ENCODE peak calls at places on chromosomes 3 and 15, in four cellular contexts. Q is K562, I is IMR-90, D is keratinocyte. M is an unnamed sample. For H3K9me1 and H3K4me1, the result is how much of the 10 kb centered on the place peaks cover.

GRCh38 chr3:33787328-33788009 is 11.0 kb upstream of the PDCD6IP start:
- DNase-seq in Q (peak), I (peak), D (no peak), M (peak)

GRCh38 chr3:138326866-138327595 is 2.6 kb downstream of the NME9 start:
- DNase-seq in Q (no peak), I (no peak), D (no peak), M (no peak)

GRCh38 chr3:159892171-159892791 is 96.4 kb upstream of the IL12A start:
- DNase-seq in Q (no peak), I (no peak), D (no peak), M (no peak)

GRCh38 chr3:134074790-134075567 is 45.3 kb upstream of the SLCO2A1 start:
- DNase-seq in Q (no peak), I (no peak), D (no peak), M (peak)

GRCh38 chr3:184965639-184966430 is 153.9 kb downstream of the VPS8 start:
- DNase-seq in Q (no peak), I (no peak), D (no peak), M (no peak)

GRCh38 chr3:56725175-56725574 is 42.1 kb upstream of the TASOR start:
- DNase-seq in Q (no peak), I (no peak), D (no peak), M (no peak)

GRCh38 chr3:133152056-133152455 is 113.9 kb downstream of the TMEM108 start:
- DNase-seq in Q (no peak), I (no peak), D (no peak), M (no peak)

GRCh38 chr3:98967758-98968157 is 66.3 kb upstream of the DCBLD2 start:
- DNase-seq in Q (no peak), I (no peak), D (no peak), M (peak)

DNA sequence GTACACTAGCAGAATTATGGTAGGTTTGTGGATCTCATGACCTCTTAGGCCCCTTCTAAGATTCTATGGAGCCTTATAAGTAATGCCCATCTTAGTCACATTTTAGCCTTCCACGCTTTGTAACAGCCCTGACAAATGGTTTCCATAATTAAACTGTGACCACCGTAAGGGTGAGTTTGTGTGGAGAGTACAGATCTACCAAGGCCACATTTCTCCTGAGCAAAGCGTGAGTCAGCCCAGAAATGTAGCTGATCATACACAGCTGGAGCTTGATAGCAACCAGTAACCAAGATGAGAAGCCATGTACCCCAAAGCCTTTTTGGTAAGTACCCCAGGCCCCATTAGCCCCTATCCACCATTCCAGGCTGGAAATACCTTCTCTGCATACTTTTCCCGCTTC is 31.7 kb downstream of the CHAC1 start:
- DNase-seq in Q (no peak), I (peak), D (no peak), M (no peak)
- H3K9me1 ChIP-seq in Q (under half), I (under half), D (under half), M (under half)

GRCh38 chr15:67781907-67782559 is 43.3 kb upstream of the SKOR1 start:
- DNase-seq in Q (no peak), I (no peak), D (no peak), M (no peak)
- H3K4me1 ChIP-seq in Q (under half), I (under half), D (under half), M (under half)

GRCh38 chr15:42286445-42287029 is 13.3 kb upstream of the TMEM87A start:
- DNase-seq in Q (no peak), I (peak), D (no peak), M (no peak)

GRCh38 chr15:42282926-42283325 is 9.7 kb upstream of the TMEM87A start:
- DNase-seq in Q (no peak), I (no peak), D (no peak), M (no peak)

GRCh38 chr15:42284551-42284950 is 11.3 kb upstream of the TMEM87A start:
- DNase-seq in Q (no peak), I (no peak), D (no peak), M (no peak)

GRCh38 chr15:42283671-42284070 is 10.4 kb upstream of the TMEM87A start:
- DNase-seq in Q (no peak), I (no peak), D (no peak), M (no peak)

GRCh38 chr15:42285042-42285441 is 11.8 kb upstream of the TMEM87A start:
- DNase-seq in Q (no peak), I (no peak), D (no peak), M (no peak)
- H3K9me1 ChIP-seq in Q (under half), I (under half), D (under half), M (under half)

DNA sequence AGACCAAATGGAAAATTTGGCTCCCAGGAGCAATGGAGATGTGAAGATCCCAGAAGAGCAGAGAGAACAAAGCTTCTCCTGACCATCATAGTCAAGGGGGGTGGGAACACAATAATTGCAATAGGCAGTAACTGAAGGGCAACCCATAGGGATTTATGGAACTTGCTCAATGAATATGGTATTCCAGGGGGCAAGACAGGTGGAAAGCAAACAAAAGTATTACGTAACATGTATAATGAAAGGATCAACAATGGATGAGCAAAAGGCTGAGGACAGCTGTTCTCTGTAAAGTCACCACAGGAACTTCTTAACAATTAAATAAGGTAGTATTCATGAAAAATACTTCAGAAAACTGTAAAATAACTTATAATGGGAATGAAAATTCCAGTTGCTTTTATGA is 226.1 kb downstream of the PCCB start:
- DNase-seq in Q (no peak), I (no peak), D (no peak), M (no peak)
- H3K4me1 ChIP-seq in Q (under half), I (under half), D (under half), M (under half)

GRCh38 chr15:51884041-51884440 is 54.6 kb downstream of the TMOD3 start:
- DNase-seq in Q (no peak), I (no peak), D (no peak), M (no peak)
- H3K9me1 ChIP-seq in Q (under half), I (under half), D (under half), M (under half)

GRCh38 chr15:57424628-57425405 is 48.5 kb downstream of the CGNL1 start:
- DNase-seq in Q (no peak), I (no peak), D (no peak), M (no peak)

GRCh38 chr15:57425842-57426241 is 49.5 kb downstream of the CGNL1 start:
- DNase-seq in Q (no peak), I (no peak), D (no peak), M (no peak)

GRCh38 chr15:57423599-57424140 is 47.4 kb downstream of the CGNL1 start:
- DNase-seq in Q (no peak), I (no peak), D (no peak), M (no peak)

GRCh38 chr15:57429098-57429497 is 52.8 kb downstream of the CGNL1 start:
- DNase-seq in Q (no peak), I (no peak), D (no peak), M (no peak)

DNA sequence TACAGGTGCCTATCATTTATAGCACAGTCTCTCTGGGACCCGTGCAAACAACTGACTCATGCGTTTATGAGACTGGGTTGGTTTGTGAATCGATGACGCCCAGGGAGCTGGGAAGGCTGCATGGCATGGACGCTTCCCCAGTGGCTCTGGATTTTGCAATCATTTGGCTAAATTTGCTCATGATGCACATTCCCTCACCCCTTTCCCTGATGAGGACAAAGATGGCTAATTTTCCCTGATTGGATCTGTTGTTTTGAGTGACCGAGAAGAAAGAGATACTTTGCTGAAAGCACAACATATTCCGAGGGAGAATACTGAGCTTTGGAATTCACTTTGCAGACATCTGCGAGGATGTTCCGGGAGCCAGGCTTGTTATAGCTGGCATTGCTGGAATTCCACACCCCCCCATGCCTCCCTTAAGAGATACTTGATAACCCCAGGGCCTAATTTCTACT is 51.1 kb downstream of the CGNL1 start:
- DNase-seq in Q (no peak), I (no peak), D (no peak), M (no peak)
- H3K4me1 ChIP-seq in Q (under half), I (under half), D (under half), M (under half)

GRCh38 chr15:84908564-84908963 is 24.1 kb downstream of the SLC28A1 start:
- DNase-seq in Q (no peak), I (no peak), D (no peak), M (no peak)

GRCh38 chr15:84907731-84908130 is 23.3 kb downstream of the SLC28A1 start:
- DNase-seq in Q (no peak), I (no peak), D (no peak), M (no peak)

GRCh38 chr15:84910928-84911623 is 26.6 kb downstream of the SLC28A1 start:
- DNase-seq in Q (no peak), I (no peak), D (no peak), M (no peak)

GRCh38 chr15:84909782-84910181 is 25.3 kb downstream of the SLC28A1 start:
- DNase-seq in Q (no peak), I (no peak), D (no peak), M (no peak)

GRCh38 chr15:84909029-84909428 is 24.6 kb downstream of the SLC28A1 start:
- DNase-seq in Q (no peak), I (no peak), D (no peak), M (no peak)
- H3K9me1 ChIP-seq in Q (under half), I (under half), D (under half), M (under half)

GRCh38 chr3:123685780-123686179 is 100.9 kb upstream of the HACD2 start:
- DNase-seq in Q (no peak), I (no peak), D (no peak), M (no peak)

GRCh38 chr3:123684636-123685035 is 99.8 kb upstream of the HACD2 start:
- DNase-seq in Q (no peak), I (no peak), D (no peak), M (no peak)

GRCh38 chr3:123686254-123686653 is 101.4 kb upstream of the HACD2 start:
- DNase-seq in Q (no peak), I (no peak), D (no peak), M (no peak)

GRCh38 chr3:123688241-123688747 is 103.4 kb upstream of the HACD2 start:
- DNase-seq in Q (no peak), I (peak), D (no peak), M (peak)

GRCh38 chr3:123687286-123687685 is 102.4 kb upstream of the HACD2 start:
- DNase-seq in Q (no peak), I (peak), D (no peak), M (no peak)
- H3K4me1 ChIP-seq in Q (under half), I (under half), D (under half), M (under half)

GRCh38 chr3:82261013-82261412 is 499.6 kb upstream of the GBE1 start:
- DNase-seq in Q (no peak), I (no peak), D (no peak), M (no peak)

GRCh38 chr3:82261637-82262036 is 500.2 kb upstream of the GBE1 start:
- DNase-seq in Q (no peak), I (no peak), D (no peak), M (no peak)

GRCh38 chr3:82265747-82266146 is 504.3 kb upstream of the GBE1 start:
- DNase-seq in Q (no peak), I (no peak), D (no peak), M (no peak)

GRCh38 chr3:82262193-82262592 is 500.7 kb upstream of the GBE1 start:
- DNase-seq in Q (no peak), I (no peak), D (no peak), M (no peak)

DNA sequence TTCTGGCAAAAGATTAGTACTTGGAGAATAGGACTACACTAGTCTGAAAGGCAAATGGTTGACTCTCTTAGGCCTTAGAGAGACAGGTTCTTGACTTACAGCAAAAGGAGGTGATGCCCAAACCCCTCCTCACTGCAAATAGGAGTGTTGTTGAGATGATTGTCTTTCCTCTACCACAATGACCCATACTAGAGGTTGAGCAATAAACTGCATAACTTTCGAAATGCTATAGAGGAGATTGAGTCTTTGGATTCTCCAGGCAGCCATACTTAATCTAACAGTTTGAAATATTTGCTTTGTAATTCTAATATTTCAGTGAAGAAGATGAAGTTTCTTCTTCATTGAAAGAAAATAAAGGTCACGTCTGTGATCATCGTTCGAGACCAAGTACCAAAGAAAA is 498.5 kb upstream of the GBE1 start:
- DNase-seq in Q (no peak), I (no peak), D (no peak), M (no peak)
- H3K9me1 ChIP-seq in Q (under half), I (under half), D (under half), M (under half)

M was measured in endothelial cell of umbilical vein.